ENCODE peak calls at places on chromosomes 13 and 19, in eight cellular contexts. One of them, this sample, is unnamed.

GRCh38 chr19:4866595-4867424 is 657 bp downstream of the PLIN3 start:
- DNase-seq in NCI-H524: no peak
- DNase-seq in cardiac fibroblast: peak; percentile 45
- DNase-seq in NCI-H774: no peak
- DNase-seq in CD4-positive, alpha-beta memory T cell: peak; percentile 58
- DNase-seq in mucosa of gallbladder: peak; percentile 51
- DNase-seq in iris pigment epithelial cell: peak; percentile 46
- DNase-seq in fibroblast of mammary gland: peak; percentile 52
- DNase-seq in this sample: no peak

GRCh38 chr19:40716031-40716654 is 543 bp downstream of the COQ8B start:
- DNase-seq in NCI-H774: no peak
- DNase-seq in NCI-H524: no peak
- DNase-seq in CD4-positive, alpha-beta memory T cell: peak; percentile 88
- DNase-seq in iris pigment epithelial cell: peak; percentile 91
- DNase-seq in fibroblast of mammary gland: peak; percentile 97
- DNase-seq in cardiac fibroblast: peak; percentile 98
- DNase-seq in mucosa of gallbladder: no peak
- DNase-seq in this sample: no peak

GRCh38 chr19:4380254-4380727 is 20.1 kb downstream of the SH3GL1 start:
- DNase-seq in iris pigment epithelial cell: no peak
- DNase-seq in NCI-H524: no peak
- DNase-seq in NCI-H774: no peak
- DNase-seq in fibroblast of mammary gland: no peak
- DNase-seq in CD4-positive, alpha-beta memory T cell: peak; percentile 86
- DNase-seq in mucosa of gallbladder: no peak
- DNase-seq in cardiac fibroblast: no peak
- DNase-seq in this sample: no peak

GRCh38 chr13:50635504-50635903 is 208.0 kb downstream of the DLEU7 start:
- DNase-seq in fibroblast of mammary gland: peak; percentile 77
- DNase-seq in iris pigment epithelial cell: peak; percentile 74
- DNase-seq in cardiac fibroblast: peak; percentile 85
- DNase-seq in NCI-H524: no peak
- DNase-seq in mucosa of gallbladder: peak; percentile 55
- DNase-seq in NCI-H774: no peak
- DNase-seq in CD4-positive, alpha-beta memory T cell: no peak
- DNase-seq in this sample: no peak

GRCh38 chr13:85853161-85853894 is 54.1 kb upstream of the SLITRK6 start:
- DNase-seq in CD4-positive, alpha-beta memory T cell: no peak
- DNase-seq in cardiac fibroblast: no peak
- DNase-seq in iris pigment epithelial cell: no peak
- DNase-seq in NCI-H524: no peak
- DNase-seq in mucosa of gallbladder: no peak
- DNase-seq in fibroblast of mammary gland: no peak
- DNase-seq in NCI-H774: no peak
- DNase-seq in this sample: no peak

GRCh38 chr13:109790951-109791605 is 4.7 kb upstream of the IRS2 start:
- DNase-seq in NCI-H774: peak; percentile 27
- DNase-seq in CD4-positive, alpha-beta memory T cell: peak; percentile 59
- DNase-seq in mucosa of gallbladder: no peak
- DNase-seq in NCI-H524: peak; percentile 67
- DNase-seq in cardiac fibroblast: peak; percentile 59
- DNase-seq in fibroblast of mammary gland: peak; percentile 44
- DNase-seq in iris pigment epithelial cell: peak; percentile 67
- DNase-seq in this sample: peak; percentile 27

GRCh38 chr13:53151692-53152421 is 123.2 kb downstream of the OLFM4 start:
- DNase-seq in mucosa of gallbladder: peak; percentile 17
- DNase-seq in CD4-positive, alpha-beta memory T cell: peak; percentile 30
- DNase-seq in fibroblast of mammary gland: peak; percentile 50
- DNase-seq in NCI-H524: peak; percentile 89
- DNase-seq in NCI-H774: peak; percentile 48
- DNase-seq in iris pigment epithelial cell: peak; percentile 24
- DNase-seq in cardiac fibroblast: peak; percentile 11
- DNase-seq in this sample: peak; percentile 3

GRCh38 chr19:32166238-32166637 is 179.2 kb upstream of the ZNF507 start:
- DNase-seq in iris pigment epithelial cell: no peak
- DNase-seq in cardiac fibroblast: no peak
- DNase-seq in mucosa of gallbladder: no peak
- DNase-seq in CD4-positive, alpha-beta memory T cell: no peak
- DNase-seq in fibroblast of mammary gland: no peak
- DNase-seq in NCI-H774: no peak
- DNase-seq in NCI-H524: no peak
- DNase-seq in this sample: no peak

GRCh38 chr13:105346141-105346766 is 1189.2 kb downstream of the EFNB2 start:
- DNase-seq in iris pigment epithelial cell: peak; percentile 95
- DNase-seq in NCI-H524: no peak
- DNase-seq in cardiac fibroblast: peak; percentile 80
- DNase-seq in fibroblast of mammary gland: peak; percentile 41
- DNase-seq in NCI-H774: no peak
- DNase-seq in mucosa of gallbladder: no peak
- DNase-seq in CD4-positive, alpha-beta memory T cell: no peak
- DNase-seq in this sample: no peak

GRCh38 chr19:372306-372890 is 27.8 kb upstream of the MIER2 start:
- DNase-seq in cardiac fibroblast: peak; percentile 66
- DNase-seq in CD4-positive, alpha-beta memory T cell: no peak
- DNase-seq in NCI-H524: peak; percentile 23
- DNase-seq in NCI-H774: no peak
- DNase-seq in mucosa of gallbladder: peak; percentile 31
- DNase-seq in iris pigment epithelial cell: peak; percentile 50
- DNase-seq in fibroblast of mammary gland: peak; percentile 85
- DNase-seq in this sample: no peak

GRCh38 chr19:10935371-10936059 is 6.9 kb downstream of the TIMM29 start:
- DNase-seq in cardiac fibroblast: no peak
- DNase-seq in CD4-positive, alpha-beta memory T cell: no peak
- DNase-seq in iris pigment epithelial cell: no peak
- DNase-seq in NCI-H774: no peak
- DNase-seq in mucosa of gallbladder: no peak
- DNase-seq in fibroblast of mammary gland: no peak
- DNase-seq in NCI-H524: no peak
- DNase-seq in this sample: no peak

GRCh38 chr13:37618554-37618953 is 20.0 kb upstream of the POSTN start:
- DNase-seq in fibroblast of mammary gland: peak; percentile 70
- DNase-seq in mucosa of gallbladder: no peak
- DNase-seq in CD4-positive, alpha-beta memory T cell: no peak
- DNase-seq in NCI-H524: no peak
- DNase-seq in cardiac fibroblast: peak; percentile 86
- DNase-seq in NCI-H774: no peak
- DNase-seq in iris pigment epithelial cell: peak; percentile 90
- DNase-seq in this sample: no peak

This sample was measured in NCI-H510A.